ENCODE peak calls at places on chromosomes 13 and 19, in five cellular contexts. O is stimulated activated CD4-positive, alpha-beta T cell treated with anti-CD3 and anti-CD28 coated beads, TNF-alpha, amount 100 ng/mL, for 24 hours; M is mucosa of descending colon; G is NCI-H446 treated with DMSO at 0.1 percent for 48 hours; C is AG04450. N is an unnamed sample.

GRCh38 chr13:48866204-48866603 is 109.5 kb upstream of the FNDC3A start:
- DNase-seq in C (no peak), M (no peak), G (no peak), O (no peak), N (no peak)

GRCh38 chr13:75637101-75637774 is 1.1 kb downstream of the LMO7 start:
- DNase-seq in G (no peak), M (no peak), O (no peak), C (no peak), N (no peak)

GRCh38 chr13:30872685-30873443 is 33.2 kb upstream of the MEDAG start:
- DNase-seq in C (peak), G (peak), O (no peak), M (peak), N (no peak)

GRCh38 chr13:89514534-89515312 is 1832.8 kb upstream of the MIR17HG start:
- DNase-seq in G (no peak), C (peak), O (no peak), M (no peak), N (no peak)

GRCh38 chr13:65638572-65639168 is 1591.5 kb downstream of the PCDH9 start:
- DNase-seq in O (no peak), M (peak), C (peak), G (no peak), N (no peak)

GRCh38 chr19:18773682-18774081 is 17.4 kb downstream of the COMP start:
- DNase-seq in C (no peak), M (no peak), O (no peak), G (no peak), N (no peak)

GRCh38 chr13:95154441-95154886 is 146.8 kb downstream of the ABCC4 start:
- DNase-seq in O (no peak), G (no peak), M (no peak), C (no peak), N (no peak)

GRCh38 chr13:44575741-44576395 is at the start of gene TSC22D1:
- DNase-seq in G (no peak), O (peak), M (peak), C (no peak), N (peak)

GRCh38 chr13:72023895-72024294 is 156.9 kb upstream of the DACH1 start:
- DNase-seq in C (no peak), G (no peak), M (no peak), O (no peak), N (no peak)

GRCh38 chr13:102667911-102668310 is 26.9 kb downstream of the METTL21C start:
- DNase-seq in O (no peak), G (no peak), C (no peak), M (no peak), N (no peak)

GRCh38 chr13:41916173-41916954 is 44.5 kb downstream of the VWA8 start:
- DNase-seq in C (peak), M (no peak), O (no peak), G (peak), N (no peak)

GRCh38 chr13:96650301-96650886 is 343.9 kb downstream of the OXGR1 start:
- DNase-seq in O (no peak), G (no peak), C (no peak), M (no peak), N (no peak)

GRCh38 chr19:53237114-53237777 is 17.4 kb downstream of the ZNF677 start:
- DNase-seq in C (no peak), M (no peak), G (no peak), O (no peak), N (no peak)

GRCh38 chr19:50705422-50706019 is 14.1 kb downstream of the SHANK1 start:
- DNase-seq in M (no peak), G (no peak), O (peak), C (peak), N (no peak)

GRCh38 chr19:50896591-50897190 is 14.5 kb downstream of the KLK4 start:
- DNase-seq in C (no peak), O (no peak), G (no peak), M (no peak), N (no peak)

GRCh38 chr19:18073197-18073596 is 13.5 kb downstream of the IL12RB1 start:
- DNase-seq in M (no peak), G (no peak), C (no peak), O (no peak), N (no peak)

GRCh38 chr13:19845758-19846157 is 17.7 kb downstream of the ZMYM5 start:
- DNase-seq in G (peak), C (peak), O (no peak), M (peak), N (no peak)

GRCh38 chr13:66714795-66715194 is 515.3 kb downstream of the PCDH9 start:
- DNase-seq in M (no peak), O (no peak), G (no peak), C (no peak), N (no peak)

GRCh38 chr13:35016362-35017148 is 74.5 kb downstream of the NBEA start:
- DNase-seq in G (no peak), M (no peak), O (no peak), C (no peak), N (no peak)

GRCh38 chr13:75492389-75492788 is 10.4 kb upstream of the TBC1D4 start:
- DNase-seq in G (no peak), C (no peak), M (no peak), O (no peak), N (no peak)

GRCh38 chr13:113166266-113166665 is 7.8 kb downstream of the PROZ start:
- DNase-seq in G (no peak), M (no peak), O (no peak), C (no peak), N (no peak)

GRCh38 chr13:52125547-52125946 is 3.3 kb downstream of the NEK5 start:
- DNase-seq in G (no peak), M (no peak), C (no peak), O (no peak), N (no peak)

GRCh38 chr13:112859817-112860190 is 109.2 kb upstream of the MCF2L start:
- DNase-seq in C (peak), O (no peak), G (no peak), M (no peak), N (no peak)

GRCh38 chr13:110106726-110107125 is 200.2 kb downstream of the COL4A1 start:
- DNase-seq in M (no peak), O (no peak), C (no peak), G (no peak), N (no peak)

GRCh38 chr13:43129021-43129420 is 105.6 kb downstream of the DNAJC15 start:
- DNase-seq in C (no peak), G (no peak), M (no peak), O (no peak), N (no peak)

GRCh38 chr19:46732966-46733692 is 12.7 kb upstream of the FKRP start:
- DNase-seq in G (no peak), M (no peak), O (no peak), C (no peak), N (no peak)

GRCh38 chr19:55913643-55914268 is 18.4 kb downstream of the NLRP13 start:
- DNase-seq in O (no peak), G (no peak), C (no peak), M (peak), N (no peak)